ENCODE peak calls at places on chromosome 7, in six cellular contexts. L is transverse colon, A is fibroblast of the aortic adventitia, D is heart right ventricle, O is testis, Q is upper lobe of right lung. X is an unnamed sample.

GRCh38 chr7:45001138-45001694 is 1.2 kb downstream of the CCM2 start:
- DNase-seq in L (peak), A (no peak), D (no peak), O (peak), Q (peak), X (no peak)

GRCh38 chr7:74718336-74718735 is 55.5 kb upstream of the NCF1 start:
- DNase-seq in L (no peak), A (no peak), D (no peak), O (no peak), Q (no peak), X (no peak)

GRCh38 chr7:105618016-105618296 is 36.7 kb upstream of the EFCAB10 start:
- DNase-seq in L (no peak), A (no peak), D (no peak), O (no peak), Q (peak), X (no peak)

GRCh38 chr7:12403287-12404181 is at the start of gene VWDE:
- DNase-seq in L (peak), A (no peak), D (peak), O (peak), Q (peak), X (peak)

GRCh38 chr7:47634273-47634672 is 52.4 kb upstream of the TNS3 start:
- DNase-seq in L (no peak), A (no peak), D (no peak), O (no peak), Q (no peak), X (no peak)

GRCh38 chr7:70072220-70072619 is 473.9 kb downstream of the AUTS2 start:
- DNase-seq in L (no peak), A (no peak), D (no peak), O (no peak), Q (no peak), X (no peak)

GRCh38 chr7:127226685-127227374 is 25.9 kb downstream of the GRM8 start:
- DNase-seq in L (no peak), A (no peak), D (no peak), O (no peak), Q (no peak), X (no peak)

GRCh38 chr7:4951903-4952636 is 6.9 kb downstream of the MMD2 start:
- DNase-seq in L (no peak), A (peak), D (no peak), O (no peak), Q (no peak), X (peak)

GRCh38 chr7:85191383-85191782 is 4.5 kb upstream of the SEMA3D start:
- DNase-seq in L (no peak), A (peak), D (no peak), O (no peak), Q (no peak), X (no peak)

GRCh38 chr7:19455508-19456132 is 253.2 kb downstream of the POLR1F start:
- DNase-seq in L (no peak), A (no peak), D (no peak), O (no peak), Q (no peak), X (no peak)

GRCh38 chr7:100891555-100891954 is 2.0 kb upstream of the UFSP1 start:
- DNase-seq in L (no peak), A (peak), D (no peak), O (no peak), Q (no peak), X (no peak)

GRCh38 chr7:11833431-11833830 is 1.4 kb upstream of the THSD7A start:
- DNase-seq in L (no peak), A (no peak), D (no peak), O (no peak), Q (no peak), X (no peak)

GRCh38 chr7:12322903-12323300 is 80.8 kb downstream of the VWDE start:
- DNase-seq in L (no peak), A (peak), D (no peak), O (no peak), Q (no peak), X (no peak)

GRCh38 chr7:27189560-27190283 is 4.7 kb upstream of the HOXA11 start:
- DNase-seq in L (peak), A (no peak), D (no peak), O (no peak), Q (peak), X (no peak)
- TF ChIP-seq CTCF in L (no peak), A (no peak), D (no peak), O (no peak), Q (no peak), X (no peak)

GRCh38 chr7:52154382-52154781 is 837.8 kb upstream of the COBL start:
- DNase-seq in L (no peak), A (no peak), D (no peak), O (no peak), Q (no peak), X (no peak)
- TF ChIP-seq CTCF in L (no peak), A (no peak), D (no peak), O (no peak), Q (no peak), X (peak)

DNA sequence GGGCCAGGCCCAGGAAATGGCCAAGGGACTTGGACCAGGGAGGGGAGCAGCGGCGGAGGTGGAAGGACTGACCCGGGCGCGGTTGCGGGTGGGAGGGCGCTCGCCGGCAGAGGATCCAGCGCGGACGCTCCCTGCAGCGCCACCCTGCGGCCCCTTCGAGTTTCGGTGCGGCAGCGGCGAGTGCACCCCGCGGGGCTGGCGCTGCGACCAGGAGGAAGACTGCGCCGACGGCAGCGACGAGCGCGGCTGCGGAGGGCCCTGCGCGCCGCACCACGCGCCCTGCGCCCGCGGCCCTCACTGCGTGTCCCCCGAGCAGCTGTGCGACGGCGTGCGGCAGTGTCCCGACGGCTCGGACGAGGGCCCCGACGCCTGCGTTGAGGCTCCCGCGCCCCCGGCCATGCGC is 16.8 kb upstream of the ZNF467 start:
- DNase-seq in L (peak), A (no peak), D (peak), O (peak), Q (peak), X (peak)
- TF ChIP-seq CTCF in L (no peak), A (peak), D (peak), O (peak), Q (peak), X (peak)

GRCh38 chr7:82019538-82019937 is 249.7 kb upstream of the HGF start:
- DNase-seq in L (no peak), A (peak), D (no peak), O (no peak), Q (no peak), X (no peak)

GRCh38 chr7:82020076-82020475 is 250.2 kb upstream of the HGF start:
- DNase-seq in L (no peak), A (no peak), D (no peak), O (no peak), Q (no peak), X (no peak)

GRCh38 chr7:82015751-82016150 is 245.9 kb upstream of the HGF start:
- DNase-seq in L (no peak), A (peak), D (no peak), O (no peak), Q (no peak), X (no peak)

GRCh38 chr7:82018226-82018625 is 248.4 kb upstream of the HGF start:
- DNase-seq in L (no peak), A (peak), D (no peak), O (no peak), Q (no peak), X (no peak)

DNA sequence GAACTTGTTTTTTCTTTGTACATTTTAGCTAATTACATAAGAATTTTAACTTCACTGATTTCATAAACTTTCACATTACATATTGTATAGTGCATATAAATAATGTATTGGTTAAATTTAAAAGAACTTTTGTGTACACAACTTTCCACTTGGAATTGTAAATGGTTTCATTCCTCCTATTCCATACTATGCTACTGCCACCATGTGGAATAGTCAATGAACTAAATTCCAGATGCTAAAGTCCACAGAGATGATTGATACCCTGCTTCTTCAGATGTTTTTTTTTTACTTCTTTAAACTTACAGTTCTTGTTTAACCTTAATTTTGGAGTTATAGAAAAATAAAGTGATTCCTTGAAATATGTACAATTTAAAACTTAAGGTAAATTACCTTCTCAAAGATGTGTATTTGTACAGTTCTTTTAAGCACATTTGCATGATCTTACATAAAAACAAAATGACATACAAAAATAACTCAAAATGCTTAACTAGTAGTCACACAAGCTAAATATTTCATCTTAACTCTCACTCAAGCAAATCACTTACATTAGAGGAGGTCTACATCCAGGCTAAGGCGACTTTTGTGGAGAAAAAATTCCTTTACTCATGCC is 247.6 kb upstream of the HGF start:
- DNase-seq in L (no peak), A (peak), D (no peak), O (no peak), Q (no peak), X (no peak)
- TF ChIP-seq CTCF in L (no peak), A (peak), D (no peak), O (peak), Q (peak), X (peak)

GRCh38 chr7:77531038-77531437 is 6.1 kb upstream of the PTPN12 start:
- DNase-seq in L (no peak), A (no peak), D (no peak), O (no peak), Q (no peak), X (no peak)
- TF ChIP-seq CTCF in L (no peak), A (no peak), D (no peak), O (no peak), Q (no peak), X (no peak)

GRCh38 chr7:27585781-27586447 is 76.8 kb downstream of the HIBADH start:
- DNase-seq in L (no peak), A (peak), D (no peak), O (no peak), Q (no peak), X (no peak)

GRCh38 chr7:27579565-27579964 is 83.1 kb downstream of the HIBADH start:
- DNase-seq in L (no peak), A (no peak), D (no peak), O (no peak), Q (no peak), X (no peak)

GRCh38 chr7:27581119-27581518 is 81.6 kb downstream of the HIBADH start:
- DNase-seq in L (no peak), A (no peak), D (no peak), O (no peak), Q (no peak), X (no peak)

GRCh38 chr7:27586825-27587224 is 75.9 kb downstream of the HIBADH start:
- DNase-seq in L (peak), A (no peak), D (peak), O (no peak), Q (no peak), X (no peak)

DNA sequence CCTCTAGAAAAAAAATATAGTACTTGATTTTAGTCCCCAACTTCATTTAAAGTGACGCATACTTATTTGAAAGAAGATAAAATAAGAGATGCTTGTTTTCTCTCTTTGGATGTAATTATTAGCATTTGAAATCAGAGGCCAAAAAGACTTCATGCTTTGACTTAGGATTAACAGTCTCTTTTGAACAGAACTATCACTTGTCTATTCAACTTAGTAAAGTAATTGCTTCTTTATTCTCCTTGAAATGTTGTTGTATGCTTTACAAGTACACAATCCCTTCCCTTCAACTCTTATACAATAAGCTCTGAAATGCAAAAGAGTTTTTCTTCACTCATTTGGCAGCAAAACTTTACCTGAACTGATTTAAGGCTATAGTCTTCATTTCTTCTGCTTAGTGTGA is 80.8 kb downstream of the HIBADH start:
- DNase-seq in L (no peak), A (no peak), D (no peak), O (no peak), Q (no peak), X (no peak)
- TF ChIP-seq CTCF in L (no peak), A (no peak), D (no peak), O (no peak), Q (no peak), X (no peak)